ENCODE peak calls at places on chromosome 20, in six cellular contexts. H, P, N, A, Q and I are unnamed samples.

GRCh38 chr20:33095249-33095648 is 15.8 kb downstream of the BPIFB4 start:
- DNase-seq in H (no peak), P (no peak), N (no peak), A (no peak), Q (no peak), I (no peak)

GRCh38 chr20:25229486-25230176 is 18.3 kb upstream of the PYGB start:
- DNase-seq in H (no peak), P (no peak), N (no peak), A (no peak), Q (no peak), I (no peak)

GRCh38 chr20:44054118-44054517 is 132.9 kb downstream of the JPH2 start:
- DNase-seq in H (no peak), P (no peak), N (no peak), A (no peak), Q (no peak), I (no peak)

GRCh38 chr20:54221383-54221782 is 13.5 kb downstream of the PFDN4 start:
- DNase-seq in H (peak), P (no peak), N (no peak), A (no peak), Q (no peak), I (no peak)

GRCh38 chr20:61757678-61758555 is 307.8 kb downstream of the TAF4 start:
- DNase-seq in H (no peak), P (no peak), N (no peak), A (no peak), Q (no peak), I (no peak)

GRCh38 chr20:35871311-35871771 is 83.0 kb downstream of the SCAND1 start:
- DNase-seq in H (no peak), P (peak), N (peak), A (peak), Q (no peak), I (no peak)

GRCh38 chr20:64049060-64049886 is at the start of gene SOX18:
- DNase-seq in H (peak), P (peak), N (peak), A (peak), Q (no peak), I (peak)

GRCh38 chr20:37615507-37616425 is 78.1 kb upstream of the CTNNBL1 start:
- DNase-seq in H (peak), P (peak), N (peak), A (peak), Q (peak), I (peak)

GRCh38 chr20:3239867-3240775 is 1.1 kb upstream of the SLC4A11 start:
- DNase-seq in H (no peak), P (no peak), N (no peak), A (no peak), Q (no peak), I (peak)

GRCh38 chr20:47597090-47597489 is 95.4 kb downstream of the NCOA3 start:
- DNase-seq in H (no peak), P (no peak), N (no peak), A (no peak), Q (no peak), I (no peak)

GRCh38 chr20:34300809-34301586 is 2.2 kb downstream of the AHCY start:
- DNase-seq in H (no peak), P (no peak), N (no peak), A (no peak), Q (no peak), I (peak)

GRCh38 chr20:1946762-1947534 is 46.9 kb downstream of the PDYN start:
- DNase-seq in H (peak), P (no peak), N (no peak), A (no peak), Q (no peak), I (peak)

GRCh38 chr20:2697768-2698167 is 5.2 kb downstream of the EBF4 start:
- DNase-seq in H (no peak), P (no peak), N (peak), A (no peak), Q (no peak), I (no peak)

GRCh38 chr20:38272398-38272797 is 11.9 kb upstream of the KIAA1755 start:
- DNase-seq in H (no peak), P (no peak), N (no peak), A (no peak), Q (no peak), I (no peak)

GRCh38 chr20:63320041-63320511 is 27.1 kb downstream of the COL20A1 start:
- DNase-seq in H (no peak), P (no peak), N (no peak), A (no peak), Q (no peak), I (no peak)

GRCh38 chr20:2749951-2750342 is 50.5 kb downstream of the CPXM1 start:
- DNase-seq in H (no peak), P (no peak), N (no peak), A (no peak), Q (no peak), I (peak)

GRCh38 chr20:46545077-46545826 is 5.2 kb downstream of the OCSTAMP start:
- DNase-seq in H (peak), P (no peak), N (no peak), A (no peak), Q (no peak), I (no peak)

GRCh38 chr20:25220021-25220730 is 24.7 kb downstream of the ENTPD6 start:
- DNase-seq in H (no peak), P (peak), N (peak), A (no peak), Q (no peak), I (peak)

GRCh38 chr20:31757254-31757653 is 18.2 kb downstream of the TPX2 start:
- DNase-seq in H (no peak), P (no peak), N (no peak), A (no peak), Q (no peak), I (no peak)

GRCh38 chr20:41221614-41222218 is 84.4 kb downstream of the PLCG1 start:
- DNase-seq in H (no peak), P (no peak), N (no peak), A (no peak), Q (no peak), I (no peak)

GRCh38 chr20:20407891-20408805 is 40.2 kb downstream of the INSM1 start:
- DNase-seq in H (no peak), P (no peak), N (peak), A (peak), Q (peak), I (peak)

GRCh38 chr20:462199-462991 is at the start of gene TBC1D20:
- DNase-seq in H (peak), P (peak), N (peak), A (peak), Q (peak), I (peak)

GRCh38 chr20:33211817-33212424 is 5.2 kb upstream of the BPIFA3 start:
- DNase-seq in H (peak), P (peak), N (peak), A (peak), Q (peak), I (peak)

GRCh38 chr20:16017656-16018055 is 555.6 kb downstream of the KIF16B start:
- DNase-seq in H (no peak), P (no peak), N (no peak), A (no peak), Q (no peak), I (no peak)

GRCh38 chr20:64051532-64052325 is 2.3 kb upstream of the SOX18 start:
- DNase-seq in H (no peak), P (no peak), N (no peak), A (no peak), Q (no peak), I (no peak)

GRCh38 chr20:59010995-59011873 is 4.2 kb upstream of the CTSZ start:
- DNase-seq in H (no peak), P (peak), N (no peak), A (no peak), Q (no peak), I (peak)

GRCh38 chr20:35135867-35136586 is 11.1 kb downstream of the EDEM2 start:
- DNase-seq in H (peak), P (peak), N (no peak), A (peak), Q (no peak), I (no peak)

GRCh38 chr20:31842471-31843157 is 2.8 kb downstream of the FOXS1 start:
- DNase-seq in H (no peak), P (no peak), N (peak), A (peak), Q (no peak), I (peak)

GRCh38 chr20:62350629-62351422 is 16.3 kb downstream of the LAMA5 start:
- DNase-seq in H (no peak), P (no peak), N (no peak), A (no peak), Q (no peak), I (no peak)

GRCh38 chr20:61531553-61532345 is 279.7 kb downstream of the CDH4 start:
- DNase-seq in H (no peak), P (peak), N (no peak), A (no peak), Q (no peak), I (no peak)

GRCh38 chr20:6746901-6747609 is 20.4 kb upstream of the BMP2 start:
- DNase-seq in H (no peak), P (no peak), N (no peak), A (peak), Q (no peak), I (peak)

GRCh38 chr20:21238818-21239530 is 64.2 kb upstream of the XRN2 start:
- DNase-seq in H (no peak), P (no peak), N (no peak), A (no peak), Q (no peak), I (no peak)

GRCh38 chr20:37396520-37397075 is 50.7 kb downstream of the SRC start:
- DNase-seq in H (peak), P (peak), N (peak), A (no peak), Q (no peak), I (peak)

GRCh38 chr20:56616704-56617103 is 12.4 kb upstream of the TFAP2C start:
- DNase-seq in H (no peak), P (no peak), N (no peak), A (no peak), Q (no peak), I (no peak)

GRCh38 chr20:2687514-2687913 is 5.1 kb upstream of the EBF4 start:
- DNase-seq in H (no peak), P (no peak), N (no peak), A (no peak), Q (no peak), I (no peak)

GRCh38 chr20:49340161-49340966 is 62.5 kb upstream of the ZNFX1 start:
- DNase-seq in H (no peak), P (no peak), N (peak), A (no peak), Q (no peak), I (no peak)

GRCh38 chr20:667351-668034 is 8.1 kb downstream of the SCRT2 start:
- DNase-seq in H (peak), P (peak), N (peak), A (peak), Q (no peak), I (peak)

GRCh38 chr20:9040874-9041524 is 27.9 kb upstream of the PLCB4 start:
- DNase-seq in H (no peak), P (peak), N (no peak), A (no peak), Q (no peak), I (no peak)
- TF ChIP-seq REST in H (no peak), P (no peak), N (no peak), A (no peak), Q (no peak), I (no peak)

GRCh38 chr20:5170341-5170740 is 43.5 kb downstream of the CDS2 start:
- DNase-seq in H (no peak), P (no peak), N (no peak), A (no peak), Q (no peak), I (no peak)

GRCh38 chr20:5172167-5172586 is 45.4 kb downstream of the CDS2 start:
- DNase-seq in H (no peak), P (no peak), N (no peak), A (no peak), Q (no peak), I (no peak)

GRCh38 chr20:5171790-5172164 is 45.0 kb downstream of the CDS2 start:
- DNase-seq in H (no peak), P (peak), N (no peak), A (no peak), Q (no peak), I (no peak)

GRCh38 chr20:5171074-5171789 is 44.4 kb downstream of the CDS2 start:
- DNase-seq in H (no peak), P (no peak), N (no peak), A (no peak), Q (no peak), I (peak)

GRCh38 chr20:5168582-5169396 is 42.0 kb downstream of the CDS2 start:
- DNase-seq in H (peak), P (no peak), N (no peak), A (no peak), Q (no peak), I (peak)
- TF ChIP-seq REST in H (no peak), P (no peak), N (no peak), A (no peak), Q (no peak), I (no peak)

GRCh38 chr20:45341939-45342862 is 6.0 kb downstream of the SDC4 start:
- DNase-seq in H (no peak), P (peak), N (peak), A (no peak), Q (no peak), I (peak)

GRCh38 chr20:45343445-45343866 is 4.8 kb downstream of the SDC4 start:
- DNase-seq in H (no peak), P (peak), N (no peak), A (no peak), Q (no peak), I (no peak)

GRCh38 chr20:45345104-45345936 is 2.9 kb downstream of the SDC4 start:
- DNase-seq in H (no peak), P (no peak), N (no peak), A (no peak), Q (no peak), I (no peak)

GRCh38 chr20:45342863-45343444 is 5.3 kb downstream of the SDC4 start:
- DNase-seq in H (no peak), P (no peak), N (no peak), A (no peak), Q (no peak), I (no peak)

DNA sequence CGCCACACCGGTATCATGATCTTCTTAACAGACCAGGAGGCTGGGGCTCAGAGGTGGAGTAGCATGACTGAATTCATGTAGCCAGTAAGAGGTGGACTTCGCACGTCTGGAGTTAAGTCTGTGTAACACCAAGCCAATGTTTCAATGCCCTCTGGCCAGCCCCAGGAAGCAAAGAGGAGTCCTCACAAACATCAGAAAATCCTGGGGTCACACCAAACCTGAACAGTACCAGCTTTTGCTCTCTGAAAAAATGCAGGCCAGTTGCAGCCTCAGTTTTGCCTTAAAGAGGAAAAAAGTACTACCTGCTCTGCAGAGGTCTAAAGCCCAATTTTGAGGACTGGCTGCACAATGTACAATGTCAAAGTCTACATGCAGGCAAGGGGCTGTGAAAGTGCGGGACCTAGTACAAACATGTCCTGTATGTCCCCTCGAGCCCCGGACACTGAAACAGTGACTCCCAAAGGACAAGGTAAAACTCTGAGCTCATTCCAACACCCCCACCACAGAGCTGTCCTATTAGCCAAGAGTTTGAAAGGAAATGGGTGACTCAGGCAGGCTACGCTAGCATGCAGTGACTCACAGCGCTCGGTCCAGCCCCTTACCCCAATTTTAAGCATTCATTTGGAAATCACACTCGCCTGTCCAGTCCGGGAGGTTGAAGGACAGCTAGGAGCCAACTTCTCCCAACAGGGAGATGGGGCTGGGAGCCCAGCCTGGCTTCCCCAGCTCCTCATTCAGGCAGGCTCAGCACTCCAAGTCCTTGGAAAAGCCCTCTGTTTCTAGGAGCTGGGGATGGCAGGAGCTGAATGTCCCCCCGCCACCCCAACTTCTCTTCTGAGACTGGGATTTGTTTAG is 4.1 kb downstream of the SDC4 start:
- DNase-seq in H (peak), P (peak), N (no peak), A (peak), Q (peak), I (no peak)
- TF ChIP-seq REST in H (no peak), P (no peak), N (no peak), A (no peak), Q (no peak), I (no peak)

GRCh38 chr20:51095755-51096509 is 73.0 kb upstream of the KCNG1 start:
- DNase-seq in H (no peak), P (peak), N (no peak), A (peak), Q (no peak), I (peak)

GRCh38 chr20:51091564-51092195 is 68.8 kb upstream of the KCNG1 start:
- DNase-seq in H (no peak), P (no peak), N (peak), A (no peak), Q (no peak), I (peak)

GRCh38 chr20:51092238-51092822 is 69.4 kb upstream of the KCNG1 start:
- DNase-seq in H (no peak), P (no peak), N (no peak), A (no peak), Q (no peak), I (peak)

GRCh38 chr20:51094221-51094620 is 71.3 kb upstream of the KCNG1 start:
- DNase-seq in H (no peak), P (no peak), N (no peak), A (no peak), Q (no peak), I (peak)

DNA sequence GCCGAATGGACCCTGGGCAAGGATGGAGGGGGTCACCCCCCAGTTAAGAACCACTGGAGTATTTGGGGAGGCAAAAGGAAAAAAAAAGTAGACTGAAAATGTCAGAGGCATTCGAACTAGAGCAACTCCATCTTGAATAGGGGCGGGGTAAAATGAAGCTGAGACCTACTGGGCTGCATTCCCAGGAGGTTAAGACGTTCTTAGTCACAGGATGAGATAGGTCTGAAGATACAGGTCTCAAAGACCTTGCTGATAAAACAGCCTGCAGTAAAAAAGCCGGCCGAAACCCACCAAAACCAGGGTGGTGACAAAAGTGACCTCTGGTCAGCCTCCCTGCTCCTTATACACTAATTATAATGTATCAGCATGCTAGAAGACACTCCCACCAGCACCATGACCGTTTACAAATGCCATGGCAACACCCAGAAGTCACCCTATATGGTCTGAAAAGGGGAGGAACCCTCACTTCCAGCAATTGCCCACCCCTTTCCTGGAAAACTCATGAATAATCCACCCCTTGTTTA is 70.4 kb upstream of the KCNG1 start:
- DNase-seq in H (no peak), P (peak), N (no peak), A (no peak), Q (no peak), I (no peak)
- TF ChIP-seq REST in H (no peak), P (no peak), N (no peak), A (no peak), Q (no peak), I (no peak)

GRCh38 chr20:5612476-5613291 is 137.5 kb upstream of the SHLD1 start:
- DNase-seq in H (no peak), P (no peak), N (peak), A (no peak), Q (no peak), I (no peak)

GRCh38 chr20:5606347-5606746 is 143.9 kb upstream of the SHLD1 start:
- DNase-seq in H (no peak), P (no peak), N (no peak), A (no peak), Q (no peak), I (no peak)

GRCh38 chr20:5602346-5602745 is 147.9 kb upstream of the SHLD1 start:
- DNase-seq in H (no peak), P (no peak), N (no peak), A (no peak), Q (no peak), I (no peak)

GRCh38 chr20:5608448-5609161 is 141.6 kb upstream of the SHLD1 start:
- DNase-seq in H (peak), P (peak), N (no peak), A (peak), Q (no peak), I (no peak)

DNA sequence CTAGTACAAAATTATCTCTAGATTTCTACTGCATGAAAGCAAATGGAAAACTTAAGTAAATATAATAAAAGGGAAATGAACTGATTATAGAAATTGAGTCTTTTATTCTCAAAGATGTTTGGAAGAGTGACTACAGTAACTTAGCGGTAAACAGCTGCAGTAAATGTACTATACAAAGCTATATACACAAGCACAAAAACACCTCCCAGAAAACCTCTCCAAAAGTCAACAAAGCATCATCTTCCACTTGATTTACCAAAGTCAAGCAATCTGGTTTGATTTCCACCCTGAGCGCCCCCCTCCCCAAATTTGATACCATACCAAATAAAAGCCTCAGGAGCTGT is 142.1 kb upstream of the SHLD1 start:
- DNase-seq in H (no peak), P (no peak), N (peak), A (no peak), Q (no peak), I (no peak)
- TF ChIP-seq REST in H (no peak), P (no peak), N (no peak), A (peak), Q (no peak), I (no peak)